ENCODE peak calls at places on chromosome 14, in ten cellular contexts. One of them, this sample, is unnamed.

GRCh38 chr14:35682802-35683201 is 126.3 kb downstream of the RALGAPA1 start:
- DNase-seq in kidney epithelial cell: peak; percentile 47
- DNase-seq in AML-193: no peak
- DNase-seq in T-helper 2 cell: no peak
- DNase-seq in ureter: no peak
- DNase-seq in MV-4-11: no peak
- DNase-seq in gastrocnemius medialis: no peak
- DNase-seq in K562: no peak
- DNase-seq in hippocampal formation: no peak
- DNase-seq in GM06990: no peak
- DNase-seq in this sample: no peak

GRCh38 chr14:22871200-22871961 is at the start of gene LRP10:
- DNase-seq in kidney epithelial cell: no peak
- DNase-seq in AML-193: peak; percentile 72
- DNase-seq in T-helper 2 cell: peak; percentile 67
- DNase-seq in ureter: peak; percentile 95
- DNase-seq in MV-4-11: peak; percentile 78
- DNase-seq in gastrocnemius medialis: peak; percentile 93
- DNase-seq in K562: peak; percentile 97
- DNase-seq in hippocampal formation: peak; percentile 90
- DNase-seq in GM06990: peak; percentile 90
- DNase-seq in this sample: peak; percentile 97

GRCh38 chr14:103393687-103394626 is 8.7 kb downstream of the MARK3 start:
- DNase-seq in kidney epithelial cell: no peak
- DNase-seq in AML-193: peak; percentile 10
- DNase-seq in T-helper 2 cell: no peak
- DNase-seq in ureter: no peak
- DNase-seq in MV-4-11: no peak
- DNase-seq in gastrocnemius medialis: peak; percentile 56
- DNase-seq in K562: peak; percentile 88
- DNase-seq in hippocampal formation: no peak
- DNase-seq in GM06990: peak; percentile 15
- DNase-seq in this sample: no peak

GRCh38 chr14:104895786-104896642 is 28.7 kb upstream of the PLD4 start:
- DNase-seq in kidney epithelial cell: no peak
- DNase-seq in AML-193: no peak
- DNase-seq in T-helper 2 cell: no peak
- DNase-seq in ureter: peak; percentile 67
- DNase-seq in MV-4-11: no peak
- DNase-seq in gastrocnemius medialis: peak; percentile 12
- DNase-seq in K562: no peak
- DNase-seq in hippocampal formation: no peak
- DNase-seq in GM06990: no peak
- DNase-seq in this sample: peak; percentile 28

GRCh38 chr14:102696332-102696731 is 80.9 kb upstream of the TRAF3 start:
- DNase-seq in kidney epithelial cell: no peak
- DNase-seq in AML-193: no peak
- DNase-seq in T-helper 2 cell: no peak
- DNase-seq in ureter: no peak
- DNase-seq in MV-4-11: no peak
- DNase-seq in gastrocnemius medialis: no peak
- DNase-seq in K562: no peak
- DNase-seq in hippocampal formation: no peak
- DNase-seq in GM06990: no peak
- DNase-seq in this sample: no peak

GRCh38 chr14:84760506-84760905 is 769.4 kb upstream of the FLRT2 start:
- DNase-seq in kidney epithelial cell: no peak
- DNase-seq in AML-193: no peak
- DNase-seq in T-helper 2 cell: no peak
- DNase-seq in ureter: no peak
- DNase-seq in MV-4-11: no peak
- DNase-seq in gastrocnemius medialis: no peak
- DNase-seq in K562: no peak
- DNase-seq in hippocampal formation: no peak
- DNase-seq in GM06990: no peak
- DNase-seq in this sample: no peak

GRCh38 chr14:100297320-100298300 is 8.6 kb downstream of the SLC25A29 start:
- DNase-seq in kidney epithelial cell: no peak
- DNase-seq in AML-193: peak; percentile 71
- DNase-seq in T-helper 2 cell: no peak
- DNase-seq in ureter: peak; percentile 73
- DNase-seq in MV-4-11: peak; percentile 92
- DNase-seq in gastrocnemius medialis: peak; percentile 83
- DNase-seq in K562: peak; percentile 33
- DNase-seq in hippocampal formation: peak; percentile 59
- DNase-seq in GM06990: peak; percentile 55
- DNase-seq in this sample: peak; percentile 84

GRCh38 chr14:24851837-24852236 is 198.1 kb downstream of the STXBP6 start:
- DNase-seq in kidney epithelial cell: no peak
- DNase-seq in AML-193: no peak
- DNase-seq in T-helper 2 cell: no peak
- DNase-seq in ureter: no peak
- DNase-seq in MV-4-11: peak; percentile 73
- DNase-seq in gastrocnemius medialis: no peak
- DNase-seq in K562: no peak
- DNase-seq in hippocampal formation: no peak
- DNase-seq in GM06990: no peak
- DNase-seq in this sample: no peak

GRCh38 chr14:35506461-35506860 is 27.5 kb upstream of the INSM2 start:
- DNase-seq in kidney epithelial cell: no peak
- DNase-seq in AML-193: no peak
- DNase-seq in T-helper 2 cell: no peak
- DNase-seq in ureter: no peak
- DNase-seq in MV-4-11: no peak
- DNase-seq in gastrocnemius medialis: no peak
- DNase-seq in K562: no peak
- DNase-seq in hippocampal formation: no peak
- DNase-seq in GM06990: no peak
- DNase-seq in this sample: no peak

GRCh38 chr14:36271939-36272907 is 48.2 kb downstream of the MBIP start:
- DNase-seq in kidney epithelial cell: no peak
- DNase-seq in AML-193: no peak
- DNase-seq in T-helper 2 cell: no peak
- DNase-seq in ureter: no peak
- DNase-seq in MV-4-11: no peak
- DNase-seq in gastrocnemius medialis: no peak
- DNase-seq in K562: no peak
- DNase-seq in hippocampal formation: no peak
- DNase-seq in GM06990: peak; percentile 4
- DNase-seq in this sample: no peak

GRCh38 chr14:44639986-44640385 is 132.9 kb upstream of the FSCB start:
- DNase-seq in kidney epithelial cell: no peak
- DNase-seq in AML-193: no peak
- DNase-seq in T-helper 2 cell: no peak
- DNase-seq in ureter: no peak
- DNase-seq in MV-4-11: no peak
- DNase-seq in gastrocnemius medialis: no peak
- DNase-seq in K562: no peak
- DNase-seq in hippocampal formation: no peak
- DNase-seq in GM06990: no peak
- DNase-seq in this sample: no peak

GRCh38 chr14:50726372-50727107 is 58.4 kb upstream of the SAV1 start:
- DNase-seq in kidney epithelial cell: peak; percentile 7
- DNase-seq in AML-193: no peak
- DNase-seq in T-helper 2 cell: no peak
- DNase-seq in ureter: no peak
- DNase-seq in MV-4-11: no peak
- DNase-seq in gastrocnemius medialis: no peak
- DNase-seq in K562: no peak
- DNase-seq in hippocampal formation: no peak
- DNase-seq in GM06990: no peak
- DNase-seq in this sample: no peak

GRCh38 chr14:51873221-51873893 is 12.9 kb downstream of the GNG2 start:
- DNase-seq in kidney epithelial cell: peak; percentile 84
- DNase-seq in AML-193: peak; percentile 85
- DNase-seq in T-helper 2 cell: no peak
- DNase-seq in ureter: no peak
- DNase-seq in MV-4-11: peak; percentile 60
- DNase-seq in gastrocnemius medialis: no peak
- DNase-seq in K562: no peak
- DNase-seq in hippocampal formation: no peak
- DNase-seq in GM06990: peak; percentile 82
- DNase-seq in this sample: no peak

GRCh38 chr14:99571303-99571986 is 32.6 kb downstream of the CCDC85C start:
- DNase-seq in kidney epithelial cell: no peak
- DNase-seq in AML-193: no peak
- DNase-seq in T-helper 2 cell: no peak
- DNase-seq in ureter: no peak
- DNase-seq in MV-4-11: no peak
- DNase-seq in gastrocnemius medialis: no peak
- DNase-seq in K562: no peak
- DNase-seq in hippocampal formation: no peak
- DNase-seq in GM06990: no peak
- DNase-seq in this sample: peak; percentile 81

GRCh38 chr14:34328178-34328577 is 133.9 kb downstream of the SPTSSA start:
- DNase-seq in kidney epithelial cell: no peak
- DNase-seq in AML-193: no peak
- DNase-seq in T-helper 2 cell: no peak
- DNase-seq in ureter: no peak
- DNase-seq in MV-4-11: no peak
- DNase-seq in gastrocnemius medialis: no peak
- DNase-seq in K562: no peak
- DNase-seq in hippocampal formation: no peak
- DNase-seq in GM06990: no peak
- DNase-seq in this sample: no peak

GRCh38 chr14:58770501-58770982 is 132.8 kb downstream of the DACT1 start:
- DNase-seq in kidney epithelial cell: no peak
- DNase-seq in AML-193: no peak
- DNase-seq in T-helper 2 cell: no peak
- DNase-seq in ureter: no peak
- DNase-seq in MV-4-11: no peak
- DNase-seq in gastrocnemius medialis: no peak
- DNase-seq in K562: no peak
- DNase-seq in hippocampal formation: no peak
- DNase-seq in GM06990: no peak
- DNase-seq in this sample: no peak